ENCODE peak calls at places on chromosomes 2 and 18, in seven cellular contexts. H, W, P, B, K, M and O are unnamed samples.

GRCh38 chr2:144470819-144471218 is 49.1 kb downstream of the ZEB2 start:
- DNase-seq in H (no peak), W (no peak), P (no peak), B (no peak), K (no peak), M (no peak), O (no peak)

GRCh38 chr18:66110607-66111006 is 359.8 kb downstream of the CDH7 start:
- DNase-seq in H (no peak), W (no peak), P (no peak), B (no peak), K (no peak), M (no peak), O (no peak)

GRCh38 chr2:216015722-216016464 is 2.5 kb upstream of the MREG start:
- DNase-seq in H (no peak), W (peak), P (peak), B (no peak), K (no peak), M (no peak), O (no peak)

GRCh38 chr2:235864746-235865535 is 303.2 kb downstream of the GBX2 start:
- DNase-seq in H (no peak), W (no peak), P (no peak), B (no peak), K (no peak), M (no peak), O (no peak)

GRCh38 chr2:215429424-215429823 is 6.4 kb downstream of the FN1 start:
- DNase-seq in H (no peak), W (no peak), P (no peak), B (no peak), K (no peak), M (no peak), O (no peak)

GRCh38 chr2:63662028-63662804 is 73.5 kb downstream of the MDH1 start:
- DNase-seq in H (no peak), W (no peak), P (no peak), B (no peak), K (no peak), M (no peak), O (no peak)

GRCh38 chr18:62715439-62715792 is at the start of gene PHLPP1:
- DNase-seq in H (no peak), W (no peak), P (no peak), B (no peak), K (no peak), M (peak), O (no peak)

GRCh38 chr2:227163445-227163997 is 484 bp downstream of the COL4A4 start:
- DNase-seq in H (peak), W (peak), P (no peak), B (no peak), K (peak), M (no peak), O (peak)

GRCh38 chr2:36456227-36456788 is 100.7 kb downstream of the CRIM1 start:
- DNase-seq in H (peak), W (peak), P (no peak), B (no peak), K (peak), M (no peak), O (peak)

GRCh38 chr2:38315707-38316333 is 61.3 kb downstream of the ATL2 start:
- DNase-seq in H (no peak), W (no peak), P (peak), B (no peak), K (peak), M (peak), O (no peak)

GRCh38 chr2:161625314-161625919 is 1.2 kb downstream of the SLC4A10 start:
- DNase-seq in H (no peak), W (no peak), P (peak), B (no peak), K (peak), M (no peak), O (peak)

GRCh38 chr2:137964066-137964858 is at the start of gene HNMT:
- DNase-seq in H (peak), W (peak), P (no peak), B (peak), K (peak), M (peak), O (peak)

GRCh38 chr18:79911009-79911870 is 40.2 kb downstream of the SLC66A2 start:
- DNase-seq in H (no peak), W (no peak), P (no peak), B (no peak), K (no peak), M (no peak), O (no peak)

GRCh38 chr2:185471441-185471840 is 267.2 kb upstream of the FSIP2 start:
- DNase-seq in H (no peak), W (no peak), P (no peak), B (no peak), K (no peak), M (no peak), O (no peak)

GRCh38 chr2:157056200-157056676 is 201.3 kb upstream of the GALNT5 start:
- DNase-seq in H (no peak), W (no peak), P (no peak), B (peak), K (peak), M (peak), O (no peak)

GRCh38 chr18:7447629-7448028 is 119.5 kb upstream of the PTPRM start:
- DNase-seq in H (no peak), W (no peak), P (no peak), B (no peak), K (peak), M (no peak), O (no peak)

GRCh38 chr2:232411901-232412629 is 5.4 kb downstream of the ALPG start:
- DNase-seq in H (no peak), W (no peak), P (no peak), B (no peak), K (no peak), M (no peak), O (no peak)

GRCh38 chr2:190069936-190070696 is 7.6 kb upstream of the MSTN start:
- DNase-seq in H (no peak), W (no peak), P (peak), B (peak), K (peak), M (peak), O (peak)

GRCh38 chr18:29176681-29177080 is 999.8 kb upstream of the CDH2 start:
- DNase-seq in H (no peak), W (no peak), P (no peak), B (no peak), K (no peak), M (no peak), O (no peak)

GRCh38 chr2:10514743-10515142 is 66.6 kb upstream of the ODC1 start:
- DNase-seq in H (no peak), W (peak), P (no peak), B (peak), K (peak), M (no peak), O (no peak)

GRCh38 chr18:68152770-68153169 is 562.1 kb downstream of the TMX3 start:
- DNase-seq in H (no peak), W (no peak), P (no peak), B (no peak), K (no peak), M (no peak), O (no peak)

GRCh38 chr2:122150546-122150945 is 395.1 kb downstream of the TSN start:
- DNase-seq in H (no peak), W (no peak), P (no peak), B (no peak), K (no peak), M (no peak), O (no peak)

GRCh38 chr2:204505946-204506345 is 39.3 kb upstream of the PARD3B start:
- DNase-seq in H (no peak), W (no peak), P (no peak), B (peak), K (peak), M (no peak), O (no peak)

GRCh38 chr18:13427354-13427753 is 208.8 kb downstream of the LDLRAD4 start:
- DNase-seq in H (no peak), W (no peak), P (no peak), B (no peak), K (no peak), M (no peak), O (no peak)

GRCh38 chr2:2270808-2271415 is 60.2 kb downstream of the MYT1L start:
- DNase-seq in H (no peak), W (no peak), P (no peak), B (no peak), K (peak), M (no peak), O (no peak)

GRCh38 chr2:3651686-3652516 is 6.1 kb upstream of the ALLC start:
- DNase-seq in H (peak), W (peak), P (peak), B (no peak), K (no peak), M (peak), O (peak)

GRCh38 chr2:25409044-25409443 is 67.3 kb upstream of the DNMT3A start:
- DNase-seq in H (no peak), W (no peak), P (no peak), B (no peak), K (no peak), M (no peak), O (no peak)

GRCh38 chr2:135043345-135043744 is 3.9 kb downstream of the MAP3K19 start:
- DNase-seq in H (no peak), W (no peak), P (no peak), B (no peak), K (no peak), M (no peak), O (no peak)

GRCh38 chr2:219563271-219563928 is 7.9 kb downstream of the OBSL1 start:
- DNase-seq in H (no peak), W (no peak), P (no peak), B (no peak), K (no peak), M (no peak), O (no peak)

GRCh38 chr18:32777049-32777448 is 4.2 kb upstream of the KLHL14 start:
- DNase-seq in H (no peak), W (no peak), P (no peak), B (peak), K (no peak), M (no peak), O (no peak)

GRCh38 chr2:237943395-237944094 is 23.3 kb upstream of the UBE2F start:
- DNase-seq in H (no peak), W (no peak), P (peak), B (no peak), K (no peak), M (no peak), O (no peak)